ENCODE peak calls at places on chromosomes 7 and 10, in ten cellular contexts. K, Z, C, U, Y, L, B, N, T and R are unnamed samples.
A peak's percentile ranks its signal among the peaks of the same experiment; 100 is the strongest.

GRCh38 chr7:5652118-5652517 is 129.3 kb downstream of the RNF216 start:
- DNase-seq in K (no peak), Z (no peak), C (no peak), U (no peak), Y (no peak), L (no peak), B (no peak), N (no peak), T (no peak), R (no peak)

GRCh38 chr10:23088609-23089008 is 6.8 kb upstream of the MSRB2 start:
- DNase-seq in K (no peak), Z (no peak), C (peak; percentile 3), U (no peak), Y (no peak), L (no peak), B (no peak), N (no peak), T (no peak), R (no peak)

GRCh38 chr10:110872145-110872983 is 636 bp downstream of the PDCD4 start:
- DNase-seq in K (peak; percentile 22), Z (peak; percentile 89), C (peak; percentile 82), U (peak; percentile 89), Y (peak; percentile 67), L (peak; percentile 81), B (peak; percentile 79), N (peak; percentile 88), T (peak; percentile 91), R (peak; percentile 94)

GRCh38 chr7:111076205-111076604 is 14.7 kb upstream of the LRRN3 start:
- DNase-seq in K (no peak), Z (no peak), C (peak; percentile 80), U (no peak), Y (no peak), L (peak; percentile 41), B (no peak), N (no peak), T (peak; percentile 26), R (peak; percentile 72)

GRCh38 chr7:105097619-105098018 is 83.6 kb downstream of the KMT2E start:
- DNase-seq in K (peak; percentile 24), Z (no peak), C (peak; percentile 71), U (no peak), Y (no peak), L (no peak), B (no peak), N (no peak), T (peak; percentile 89), R (no peak)

GRCh38 chr7:44065431-44066110 is at the start of gene PGAM2:
- DNase-seq in K (no peak), Z (no peak), C (no peak), U (peak; percentile 78), Y (peak; percentile 92), L (no peak), B (peak; percentile 57), N (no peak), T (no peak), R (peak; percentile 35)

GRCh38 chr10:46282460-46283216 is 4.2 kb upstream of the ANTXRL start:
- DNase-seq in K (peak; percentile 61), Z (peak; percentile 28), C (peak; percentile 85), U (peak; percentile 90), Y (peak; percentile 92), L (peak; percentile 61), B (peak; percentile 44), N (peak; percentile 77), T (peak; percentile 67), R (peak; percentile 64)

GRCh38 chr10:16891375-16892313 is 74.4 kb upstream of the RSU1 start:
- DNase-seq in K (no peak), Z (no peak), C (peak; percentile 95), U (peak; percentile 67), Y (peak; percentile 66), L (peak; percentile 88), B (no peak), N (no peak), T (peak; percentile 75), R (peak; percentile 70)

GRCh38 chr10:93951905-93952304 is 41.8 kb upstream of the PLCE1 start:
- DNase-seq in K (no peak), Z (no peak), C (no peak), U (no peak), Y (no peak), L (no peak), B (no peak), N (no peak), T (no peak), R (no peak)

GRCh38 chr7:80415522-80415921 is 96.3 kb downstream of the GNAT3 start:
- DNase-seq in K (no peak), Z (no peak), C (peak; percentile 40), U (no peak), Y (no peak), L (no peak), B (no peak), N (no peak), T (no peak), R (no peak)